ENCODE peak calls at places on chromosomes 6 and 20, in seven cellular contexts. P is H9, X is IMR-90, V is right cardiac atrium, M is HAP-1, Q is A549, T is aorta. S is an unnamed sample.
A peak's percentile ranks its signal among the peaks of the same experiment; 100 is the strongest.

GRCh38 chr6:1179571-1180459 is 132.1 kb upstream of the FOXQ1 start:
- DNase-seq in V (no peak), X (no peak), P (no peak), T (no peak), M (no peak), Q (no peak), S (no peak)

GRCh38 chr20:51725584-51726176 is 42.5 kb downstream of the ATP9A start:
- DNase-seq in T (no peak), M (no peak), Q (no peak), X (no peak), P (no peak), V (no peak), S (no peak)

GRCh38 chr6:51350308-51350904 is 531.7 kb downstream of the TFAP2B start:
- DNase-seq in V (no peak), T (no peak), X (no peak), Q (no peak), M (no peak), P (no peak), S (no peak)

GRCh38 chr6:131063764-131064272 is 773 bp upstream of the EPB41L2 start:
- DNase-seq in V (peak; percentile 37), X (no peak), T (no peak), M (no peak), P (no peak), Q (no peak), S (no peak)

GRCh38 chr6:46772754-46773153 is 20.4 kb upstream of the MEP1A start:
- DNase-seq in X (no peak), P (no peak), Q (no peak), T (peak; percentile 76), V (peak; percentile 23), M (no peak), S (no peak)

GRCh38 chr20:19995220-19995863 is 21.8 kb upstream of the NAA20 start:
- DNase-seq in M (peak; percentile 53), T (no peak), P (no peak), X (peak; percentile 64), V (no peak), Q (peak; percentile 55), S (no peak)

GRCh38 chr20:13868331-13868730 is 83.5 kb downstream of the NDUFAF5 start:
- DNase-seq in V (peak; percentile 24), T (peak; percentile 65), X (peak; percentile 18), Q (no peak), P (no peak), M (no peak), S (no peak)

GRCh38 chr20:7980332-7981046 is 39.1 kb downstream of the TMX4 start:
- DNase-seq in M (peak; percentile 29), P (peak; percentile 34), T (no peak), Q (peak; percentile 70), V (no peak), X (peak; percentile 64), S (no peak)

GRCh38 chr6:36460916-36461315 is 18.1 kb downstream of the KCTD20 start:
- DNase-seq in T (no peak), Q (no peak), M (no peak), V (no peak), P (no peak), X (no peak), S (no peak)

GRCh38 chr6:28474441-28475219 is 31.3 kb upstream of the ZSCAN23 start:
- DNase-seq in X (peak; percentile 92), Q (peak; percentile 38), M (peak; percentile 79), P (no peak), V (no peak), T (no peak), S (peak; percentile 90)

GRCh38 chr6:133632206-133632605 is 256.7 kb upstream of the TCF21 start:
- DNase-seq in V (no peak), P (no peak), X (peak; percentile 71), M (no peak), T (no peak), Q (no peak), S (no peak)

GRCh38 chr6:153172815-153173214 is 41.7 kb upstream of the RGS17 start:
- DNase-seq in Q (no peak), T (no peak), M (no peak), X (no peak), P (no peak), V (no peak), S (no peak)

GRCh38 chr6:159252955-159253508 is 83.8 kb downstream of the FNDC1 start:
- DNase-seq in M (peak; percentile 45), T (no peak), Q (peak; percentile 23), P (peak; percentile 67), V (no peak), X (peak; percentile 45), S (peak; percentile 37)

GRCh38 chr6:82072771-82073170 is 174.8 kb downstream of the IBTK start:
- DNase-seq in V (no peak), T (no peak), Q (no peak), P (no peak), M (no peak), X (peak; percentile 79), S (no peak)

GRCh38 chr6:135871878-135872277 is 20.4 kb downstream of the PDE7B start:
- DNase-seq in Q (no peak), T (no peak), P (no peak), X (peak; percentile 75), V (no peak), M (no peak), S (no peak)

GRCh38 chr6:131510094-131510493 is 62.9 kb upstream of the ARG1 start:
- DNase-seq in M (no peak), V (no peak), X (no peak), Q (no peak), P (peak; percentile 83), T (no peak), S (no peak)

GRCh38 chr6:75205776-75206334 is at the start of gene COL12A1:
- DNase-seq in Q (peak; percentile 55), X (peak; percentile 100), V (peak; percentile 94), M (no peak), T (peak; percentile 96), P (peak; percentile 78), S (no peak)

GRCh38 chr20:3044336-3044965 is 1.0 kb downstream of the GNRH2 start:
- DNase-seq in M (no peak), X (no peak), P (no peak), T (no peak), Q (no peak), V (no peak), S (no peak)

GRCh38 chr6:139150915-139151314 is 16.0 kb downstream of the HECA start:
- DNase-seq in Q (no peak), T (no peak), V (no peak), M (peak; percentile 77), X (no peak), P (no peak), S (peak; percentile 89)

GRCh38 chr20:49339123-49339522 is 61.3 kb upstream of the ZNFX1 start:
- DNase-seq in T (no peak), P (no peak), X (no peak), V (no peak), M (no peak), Q (no peak), S (no peak)

GRCh38 chr6:13528777-13529343 is 41.5 kb upstream of the GFOD1 start:
- DNase-seq in X (no peak), P (peak; percentile 34), M (no peak), T (no peak), V (no peak), Q (no peak), S (no peak)

GRCh38 chr20:58135441-58136170 is 92.8 kb downstream of the ANKRD60 start:
- DNase-seq in M (no peak), T (no peak), P (peak; percentile 35), V (no peak), Q (no peak), X (no peak), S (no peak)

GRCh38 chr6:156279306-156279969 is 497.7 kb upstream of the ARID1B start:
- DNase-seq in X (no peak), T (no peak), M (no peak), V (no peak), Q (no peak), P (no peak), S (no peak)
- H3K9me3 ChIP-seq in X (no peaks in the 10 kb centered on the region), T (no peaks in the 10 kb centered on the region), M (no peaks in the 10 kb centered on the region), V (no peaks in the 10 kb centered on the region), Q (no peaks in the 10 kb centered on the region), P (no peaks in the 10 kb centered on the region), S (no peaks in the 10 kb centered on the region)

DNA sequence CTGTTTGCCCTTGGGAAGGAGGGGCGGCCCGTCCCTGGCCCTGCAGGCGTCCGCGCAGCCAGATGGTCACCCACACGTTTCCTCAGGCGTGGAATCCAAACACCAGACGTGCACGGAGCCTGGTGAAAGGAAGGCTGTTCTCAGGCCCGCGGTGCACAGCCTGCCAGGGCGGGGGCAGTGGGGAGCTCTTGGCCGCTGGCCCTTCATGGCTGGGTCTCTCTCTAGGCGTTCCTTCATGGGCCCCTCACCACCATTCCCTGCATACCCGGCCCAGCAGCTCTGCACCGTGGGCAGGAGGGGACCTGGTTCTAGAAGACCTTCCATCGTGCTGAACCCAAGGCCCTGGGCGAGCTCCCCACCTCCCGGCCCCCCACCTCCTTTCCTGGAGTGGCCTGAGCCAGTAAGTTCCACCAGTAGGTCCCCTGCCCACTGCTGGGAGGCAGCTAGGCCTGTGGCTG is 30.4 kb upstream of the SMOC2 start:
- DNase-seq in T (no peak), M (no peak), P (peak; percentile 18), Q (no peak), V (no peak), X (no peak), S (no peak)
- H3K9me3 ChIP-seq in T (no peaks in the 10 kb centered on the region), M (no peaks in the 10 kb centered on the region), P (no peaks in the 10 kb centered on the region), Q (no peaks in the 10 kb centered on the region), V (no peaks in the 10 kb centered on the region), X (peaks cover 51% of the 10 kb centered on the region), S (no peaks in the 10 kb centered on the region)

GRCh38 chr20:46699651-46700359 is 9.6 kb upstream of the SLC2A10 start:
- DNase-seq in P (no peak), V (no peak), M (peak; percentile 50), Q (no peak), T (no peak), X (peak; percentile 52), S (no peak)

GRCh38 chr20:46698788-46699187 is 9.5 kb upstream of the TP53RK start:
- DNase-seq in V (no peak), X (no peak), T (no peak), M (no peak), Q (no peak), P (no peak), S (no peak)

GRCh38 chr20:46695888-46696287 is 6.6 kb upstream of the TP53RK start:
- DNase-seq in Q (no peak), M (peak; percentile 76), V (no peak), X (peak; percentile 69), T (no peak), P (no peak), S (peak; percentile 44)

GRCh38 chr20:46694484-46694883 is 5.2 kb upstream of the TP53RK start:
- DNase-seq in V (no peak), T (no peak), P (no peak), M (peak; percentile 30), X (peak; percentile 43), Q (no peak), S (no peak)

DNA sequence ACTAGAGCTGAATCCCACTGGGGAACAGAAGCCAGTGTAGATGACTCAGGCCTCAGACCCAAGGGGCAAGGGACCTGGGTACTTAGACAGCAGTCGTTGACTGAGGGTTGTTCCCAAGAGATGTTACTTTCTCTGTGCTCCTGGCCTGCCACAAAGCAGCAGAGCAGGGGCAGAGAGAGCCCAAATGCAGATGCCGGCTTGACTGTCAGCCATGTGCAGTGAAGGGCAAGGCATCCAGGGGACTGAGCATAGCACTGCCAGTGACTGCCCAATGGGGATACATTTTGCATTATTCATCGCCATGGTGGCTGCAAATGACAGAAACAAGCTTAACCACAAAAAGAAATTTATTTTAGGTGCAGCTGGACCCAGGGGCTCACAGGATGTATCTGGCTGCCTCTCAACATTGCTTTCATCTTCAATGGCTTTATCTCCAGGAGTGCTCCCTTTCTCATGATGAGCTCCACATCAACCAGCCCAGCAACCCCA is 7.6 kb upstream of the TP53RK start:
- DNase-seq in T (no peak), M (no peak), Q (no peak), P (no peak), V (no peak), X (no peak), S (no peak)
- H3K9me3 ChIP-seq in T (peaks cover 4% of the 10 kb centered on the region), M (no peaks in the 10 kb centered on the region), Q (peaks cover 4% of the 10 kb centered on the region), P (no peaks in the 10 kb centered on the region), V (no peaks in the 10 kb centered on the region), X (no peaks in the 10 kb centered on the region), S (no peaks in the 10 kb centered on the region)

GRCh38 chr20:24289737-24290481 is 179.5 kb upstream of the SYNDIG1 start:
- DNase-seq in Q (no peak), V (no peak), T (no peak), P (peak; percentile 38), M (no peak), X (no peak), S (no peak)
- H3K9me3 ChIP-seq in Q (no peaks in the 10 kb centered on the region), V (no peaks in the 10 kb centered on the region), T (no peaks in the 10 kb centered on the region), P (no peaks in the 10 kb centered on the region), M (no peaks in the 10 kb centered on the region), X (no peaks in the 10 kb centered on the region), S (no peaks in the 10 kb centered on the region)

S was measured in SK-N-MC.